ENCODE peak calls at places on chromosomes 16 and 17, in four cellular contexts. X is astrocyte of the spinal cord, B is stomach, O is breast epithelium. U is an unnamed sample.

GRCh38 chr17:69763503-69763902 is 311.5 kb upstream of the KCNJ16 start:
- DNase-seq in X (peak), B (no peak), O (no peak), U (no peak)

GRCh38 chr16:80175011-80175410 is 365.8 kb upstream of the DYNLRB2 start:
- DNase-seq in X (no peak), B (no peak), O (no peak), U (no peak)

GRCh38 chr17:78973196-78973595 is 6.5 kb downstream of the LGALS3BP start:
- DNase-seq in X (no peak), B (no peak), O (no peak), U (no peak)

GRCh38 chr16:67235816-67236547 is 9.1 kb downstream of the TMEM208 start:
- DNase-seq in X (no peak), B (no peak), O (no peak), U (no peak)

GRCh38 chr16:79099701-79100100 is 500.8 kb downstream of the MAF start:
- DNase-seq in X (no peak), B (no peak), O (no peak), U (no peak)

GRCh38 chr16:47715442-47716054 is 254.4 kb downstream of the PHKB start:
- DNase-seq in X (no peak), B (no peak), O (no peak), U (no peak)

GRCh38 chr17:58626905-58627304 is 64.9 kb downstream of the TEX14 start:
- DNase-seq in X (no peak), B (no peak), O (no peak), U (no peak)

GRCh38 chr17:83178533-83179201 is 99.3 kb downstream of the METRNL start:
- DNase-seq in X (no peak), B (no peak), O (peak), U (peak)

GRCh38 chr17:77535435-77535834 is 394.7 kb downstream of the SEC14L1 start:
- DNase-seq in X (no peak), B (peak), O (no peak), U (no peak)

DNA sequence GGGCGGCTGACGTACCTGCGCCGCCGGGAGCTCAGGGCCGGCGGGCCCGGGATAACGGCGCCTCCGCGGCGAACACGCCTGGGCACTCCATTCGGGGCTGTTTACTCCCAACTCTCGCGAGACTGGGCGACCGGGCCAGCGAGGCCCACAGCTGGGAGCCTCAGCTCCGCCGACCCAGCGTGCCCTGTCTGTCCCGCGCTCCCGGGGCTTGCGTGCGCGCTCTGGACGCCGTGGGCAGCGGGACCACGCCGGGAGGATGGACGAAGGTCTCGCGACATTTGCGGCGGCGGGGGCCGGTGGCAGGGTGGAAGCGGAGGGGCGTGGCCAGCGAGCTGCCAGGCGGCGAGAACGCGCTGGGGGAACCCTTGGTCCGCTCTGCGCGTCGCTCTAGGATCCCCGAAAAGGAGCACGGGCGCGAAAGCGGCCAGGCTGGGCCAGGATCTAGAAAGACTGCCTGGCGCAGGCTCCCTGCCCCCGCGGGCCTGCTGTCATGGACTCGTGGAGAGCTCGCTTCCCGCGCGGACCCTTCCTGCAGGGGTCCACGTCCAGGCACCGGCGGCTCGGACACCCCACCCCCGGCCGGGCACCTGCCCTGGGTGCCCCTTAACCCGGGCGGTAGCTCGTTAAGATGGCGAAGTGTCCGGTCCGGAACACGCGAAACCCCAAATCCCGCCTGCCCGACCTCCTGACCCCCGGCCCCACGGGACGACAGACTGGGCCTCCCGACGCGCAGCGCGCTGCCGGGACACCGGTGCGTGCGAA is at the start of gene MBTPS1:
- DNase-seq in X (peak), B (peak), O (peak), U (peak)
- TF ChIP-seq CTCF in X (no peak), B (no peak), O (no peak), U (no peak)

GRCh38 chr17:19537116-19537515 is 3.5 kb downstream of the SLC47A1 start:
- DNase-seq in X (no peak), B (no peak), O (no peak), U (no peak)

GRCh38 chr17:19540706-19541370 is 7.2 kb downstream of the SLC47A1 start:
- DNase-seq in X (no peak), B (no peak), O (no peak), U (no peak)

GRCh38 chr17:19539841-19540311 is 6.2 kb downstream of the SLC47A1 start:
- DNase-seq in X (no peak), B (no peak), O (no peak), U (no peak)

GRCh38 chr17:19539040-19539399 is 5.4 kb downstream of the SLC47A1 start:
- DNase-seq in X (no peak), B (no peak), O (no peak), U (no peak)

GRCh38 chr17:19538095-19539039 is 4.7 kb downstream of the SLC47A1 start:
- DNase-seq in X (no peak), B (no peak), O (no peak), U (peak)
- TF ChIP-seq CTCF in X (no peak), B (no peak), O (no peak), U (no peak)

GRCh38 chr17:50541916-50542688 is 4.9 kb upstream of the SPATA20 start:
- DNase-seq in X (peak), B (peak), O (peak), U (peak)
- TF ChIP-seq CTCF in X (peak), B (no peak), O (no peak), U (no peak)

GRCh38 chr16:181668-182021 is 1.4 kb downstream of the HBQ1 start:
- DNase-seq in X (peak), B (no peak), O (no peak), U (no peak)
- TF ChIP-seq CTCF in X (no peak), B (no peak), O (no peak), U (peak)

DNA sequence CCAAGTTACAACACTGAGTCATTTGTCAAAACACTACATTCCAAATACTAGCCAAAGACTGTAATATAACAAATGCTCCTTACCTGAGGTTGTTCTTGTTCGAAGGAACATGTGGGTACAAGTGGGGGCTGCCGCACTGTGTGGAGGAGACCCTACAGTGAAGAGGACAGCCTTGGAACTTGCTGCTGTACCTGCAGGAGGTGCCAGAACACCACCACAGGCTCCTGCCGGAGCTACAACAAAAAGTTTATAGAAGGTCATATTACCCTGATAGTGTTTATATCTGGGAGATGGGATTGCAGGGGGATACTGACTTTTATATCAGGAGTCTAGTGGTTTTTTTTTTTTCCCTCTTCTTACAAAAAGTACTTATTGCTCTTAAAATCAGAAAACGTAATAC is 37.8 kb upstream of the ALDH3A1 start:
- DNase-seq in X (no peak), B (no peak), O (no peak), U (no peak)
- TF ChIP-seq CTCF in X (peak), B (no peak), O (no peak), U (no peak)

DNA sequence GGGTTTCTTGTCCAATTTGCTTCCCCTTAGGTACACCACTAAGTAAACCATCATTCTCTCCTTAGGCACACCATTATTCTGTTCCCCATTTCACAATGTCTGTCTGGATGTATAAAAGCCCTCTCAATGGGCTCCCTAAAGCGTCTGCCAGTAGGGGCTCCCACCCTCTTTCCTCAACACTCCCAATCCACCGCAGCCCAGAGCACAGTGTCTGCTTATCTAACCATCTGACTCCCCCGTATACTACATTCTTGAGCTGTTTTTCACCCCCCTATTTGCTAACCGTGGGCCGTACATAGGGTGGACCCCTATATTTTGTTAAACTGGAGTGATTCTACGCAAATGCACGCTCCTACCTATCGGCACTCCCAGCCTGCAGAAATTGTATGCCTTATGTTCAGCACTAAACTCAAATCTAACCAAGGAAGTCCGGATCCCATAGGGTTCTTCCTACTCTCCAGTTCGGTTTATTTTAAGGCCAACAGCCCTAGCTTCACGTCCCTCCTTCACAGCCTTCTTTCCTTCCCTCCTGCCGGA is 674 bp upstream of the PSMD3 start:
- DNase-seq in X (no peak), B (no peak), O (no peak), U (peak)
- TF ChIP-seq CTCF in X (peak), B (no peak), O (no peak), U (no peak)

GRCh38 chr17:39205112-39205526 is 5.0 kb downstream of the RPL19 start:
- DNase-seq in X (no peak), B (no peak), O (no peak), U (no peak)

GRCh38 chr17:39199986-39200879 is at the start of gene RPL19:
- DNase-seq in X (peak), B (peak), O (peak), U (peak)

GRCh38 chr17:39200957-39201510 is 951 bp downstream of the RPL19 start:
- DNase-seq in X (no peak), B (no peak), O (no peak), U (no peak)

GRCh38 chr17:39208136-39208535 is 8.1 kb downstream of the RPL19 start:
- DNase-seq in X (no peak), B (no peak), O (no peak), U (no peak)

DNA sequence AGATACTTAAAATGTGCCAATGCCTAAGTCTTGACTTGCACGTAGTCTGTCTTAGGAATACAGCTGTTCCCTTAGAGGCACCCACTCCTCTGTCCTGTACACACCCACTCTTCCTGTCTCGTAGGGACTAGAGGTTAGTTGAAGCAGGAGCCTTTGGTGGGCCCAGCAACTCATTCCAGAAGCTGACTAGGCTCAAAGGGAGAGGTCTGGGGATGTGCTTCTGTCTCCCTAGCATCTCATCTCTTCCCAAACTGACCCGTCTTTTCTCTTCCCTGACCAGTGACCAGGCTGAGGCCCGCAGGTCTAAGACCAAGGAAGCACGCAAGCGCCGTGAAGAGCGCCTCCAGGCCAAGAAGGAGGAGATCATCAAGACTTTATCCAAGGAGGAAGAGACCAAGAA is 4.2 kb downstream of the RPL19 start:
- DNase-seq in X (no peak), B (no peak), O (no peak), U (no peak)
- TF ChIP-seq CTCF in X (no peak), B (no peak), O (no peak), U (no peak)